ENCODE peak calls at places on chromosome 3, in five cellular contexts. Z, U, V, O and D are unnamed samples.

GRCh38 chr3:15440891-15441290 is 13.5 kb downstream of the EAF1 start:
- DNase-seq in U (peak; percentile 76), O (no peak), Z (no peak), V (no peak), D (peak; percentile 77)

GRCh38 chr3:101836907-101837598 is 12.3 kb upstream of the NFKBIZ start:
- DNase-seq in V (no peak), O (no peak), U (peak; percentile 75), Z (peak; percentile 57), D (peak; percentile 68)

GRCh38 chr3:117252208-117252607 is 542.6 kb downstream of the TUSC7 start:
- DNase-seq in V (no peak), O (no peak), Z (peak; percentile 12), U (peak; percentile 93), D (peak; percentile 82)

GRCh38 chr3:197798863-197799262 is 7.8 kb downstream of the LRCH3 start:
- DNase-seq in V (no peak), O (no peak), U (no peak), Z (no peak), D (no peak)

GRCh38 chr3:172157566-172158258 is 118.3 kb downstream of the FNDC3B start:
- DNase-seq in U (peak; percentile 67), V (no peak), Z (no peak), O (no peak), D (peak; percentile 46)

GRCh38 chr3:149471991-149472390 is 2.5 kb upstream of the TM4SF4 start:
- DNase-seq in V (no peak), U (peak; percentile 47), Z (no peak), O (no peak), D (peak; percentile 18)

GRCh38 chr3:170714562-170715535 is 129.0 kb upstream of the SLC7A14 start:
- DNase-seq in V (no peak), U (peak; percentile 77), O (no peak), Z (peak; percentile 64), D (peak; percentile 63)

GRCh38 chr3:46947981-46948791 is 28.4 kb downstream of the CCDC12 start:
- DNase-seq in Z (no peak), U (peak; percentile 97), O (peak; percentile 87), V (peak; percentile 84), D (peak; percentile 90)

GRCh38 chr3:188240189-188240981 is 86.4 kb downstream of the LPP start:
- DNase-seq in U (no peak), V (no peak), Z (no peak), O (no peak), D (no peak)

GRCh38 chr3:43606274-43606673 is 15.5 kb downstream of the ANO10 start:
- DNase-seq in V (no peak), O (no peak), U (no peak), Z (no peak), D (no peak)

GRCh38 chr3:43584043-43584826 is 37.6 kb downstream of the ANO10 start:
- DNase-seq in Z (peak; percentile 12), O (no peak), V (no peak), U (peak; percentile 11), D (peak; percentile 3)

GRCh38 chr3:45112939-45113338 is 33.2 kb downstream of the CDCP1 start:
- DNase-seq in O (no peak), U (no peak), Z (peak; percentile 66), V (no peak), D (peak; percentile 50)

GRCh38 chr3:42161050-42161935 is 70.1 kb downstream of the TRAK1 start:
- DNase-seq in O (no peak), V (no peak), U (peak; percentile 41), Z (peak; percentile 35), D (no peak)

GRCh38 chr3:15315003-15315402 is 17.4 kb downstream of the SH3BP5 start:
- DNase-seq in O (no peak), V (no peak), Z (no peak), U (no peak), D (no peak)

GRCh38 chr3:128546646-128547045 is 53.6 kb upstream of the GATA2 start:
- DNase-seq in Z (no peak), V (no peak), U (no peak), O (no peak), D (no peak)

GRCh38 chr3:128548011-128548410 is 55.0 kb upstream of the GATA2 start:
- DNase-seq in V (no peak), O (no peak), U (no peak), Z (no peak), D (no peak)

GRCh38 chr3:128548426-128549282 is 55.7 kb upstream of the GATA2 start:
- DNase-seq in Z (no peak), O (peak; percentile 18), V (no peak), U (peak; percentile 3), D (no peak)

GRCh38 chr3:128549283-128550112 is 56.5 kb upstream of the GATA2 start:
- DNase-seq in O (peak; percentile 29), V (no peak), Z (peak; percentile 48), U (peak; percentile 71), D (peak; percentile 75)

GRCh38 chr3:128547368-128547987 is 54.5 kb upstream of the GATA2 start:
- DNase-seq in Z (peak; percentile 55), O (no peak), V (no peak), U (peak; percentile 85), D (peak; percentile 82)
- TF ChIP-seq CTCF in Z (no peak), O (no peak), V (no peak), U (no peak), D (no peak)

GRCh38 chr3:52244061-52244628 is 1.4 kb upstream of the PPM1M start:
- DNase-seq in U (peak; percentile 86), O (peak; percentile 42), Z (peak; percentile 72), V (peak; percentile 11), D (peak; percentile 86)
- H3K4me3 ChIP-seq in U (no peak overlapping the region), O (no peak overlapping the region), Z (no peak overlapping the region), V (no peak overlapping the region), D (no peak overlapping the region)

GRCh38 chr3:71323558-71323957 is 260.0 kb downstream of the FOXP1 start:
- DNase-seq in O (no peak), V (no peak), U (no peak), Z (no peak), D (no peak)
- TF ChIP-seq CTCF in O (no peak), V (no peak), U (no peak), Z (no peak), D (no peak)

GRCh38 chr3:183613366-183614293 is 21.8 kb upstream of the KLHL24 start:
- DNase-seq in U (no peak), Z (no peak), V (no peak), O (no peak), D (no peak)
- H3K4me3 ChIP-seq in U (no peak overlapping the region), Z (no peak overlapping the region), V (no peak overlapping the region), O (no peak overlapping the region), D (no peak overlapping the region)

GRCh38 chr3:167166594-167167253 is 213.4 kb downstream of the ZBBX start:
- DNase-seq in O (no peak), U (no peak), V (no peak), Z (no peak), D (no peak)
- TF ChIP-seq CTCF in O (no peak), U (no peak), V (no peak), Z (no peak), D (no peak)